ENCODE peak calls at places on chromosomes 5 and 9, in four cellular contexts. S is upper lobe of left lung, Z is stomach, G is ovary. M is an unnamed sample.
A peak's percentile ranks its signal among the peaks of the same experiment; 100 is the strongest.

GRCh38 chr9:18717751-18718150 is 243.8 kb downstream of the ADAMTSL1 start:
- DNase-seq in S (no peak), Z (no peak), G (no peak), M (no peak)

GRCh38 chr9:112166176-112167140 is 8.6 kb downstream of the SUSD1 start:
- DNase-seq in S (no peak), Z (no peak), G (no peak), M (peak; percentile 63)

GRCh38 chr5:133396724-133397123 is 215.6 kb downstream of the FSTL4 start:
- DNase-seq in S (no peak), Z (no peak), G (no peak), M (no peak)

GRCh38 chr5:66701244-66701643 is 105.1 kb downstream of the MAST4 start:
- DNase-seq in S (no peak), Z (no peak), G (no peak), M (no peak)

GRCh38 chr5:132296412-132297001 is 2.3 kb downstream of the SLC22A4 start:
- DNase-seq in S (no peak), Z (no peak), G (no peak), M (no peak)

GRCh38 chr5:24816206-24816605 is 171.4 kb upstream of the CDH10 start:
- DNase-seq in S (no peak), Z (no peak), G (no peak), M (no peak)

GRCh38 chr9:88077071-88077617 is 61.1 kb downstream of the SPATA31C2 start:
- DNase-seq in S (no peak), Z (no peak), G (no peak), M (no peak)

GRCh38 chr5:178213748-178214151 is 9.4 kb downstream of the HNRNPAB start:
- DNase-seq in S (no peak), Z (peak; percentile 64), G (no peak), M (no peak)

GRCh38 chr5:56346717-56347116 is 113.6 kb upstream of the ANKRD55 start:
- DNase-seq in S (no peak), Z (no peak), G (no peak), M (no peak)

GRCh38 chr5:139190125-139190524 is 8.0 kb downstream of the SIL1 start:
- DNase-seq in S (no peak), Z (no peak), G (no peak), M (no peak)

GRCh38 chr9:68844623-68845612 is 139.9 kb downstream of the PIP5K1B start:
- DNase-seq in S (no peak), Z (peak; percentile 38), G (peak; percentile 23), M (no peak)

GRCh38 chr5:52481216-52481615 is 306.5 kb upstream of the ITGA1 start:
- DNase-seq in S (no peak), Z (no peak), G (no peak), M (no peak)

GRCh38 chr5:7094626-7095025 is 301.3 kb upstream of the ADCY2 start:
- DNase-seq in S (no peak), Z (no peak), G (no peak), M (no peak)

GRCh38 chr5:11455505-11455904 is 448.7 kb downstream of the CTNND2 start:
- DNase-seq in S (no peak), Z (no peak), G (no peak), M (no peak)
- TF ChIP-seq EP300 in S (no peak), Z (no peak), G (no peak), M (no peak)

GRCh38 chr5:40676643-40677333 is 2.9 kb upstream of the PTGER4 start:
- DNase-seq in S (no peak), Z (no peak), G (no peak), M (no peak)
- H3K27ac ChIP-seq in S (peak overlapping the region; percentile 22), Z (peak overlapping the region; percentile 97), G (no peak overlapping the region), M (no peak overlapping the region)

DNA sequence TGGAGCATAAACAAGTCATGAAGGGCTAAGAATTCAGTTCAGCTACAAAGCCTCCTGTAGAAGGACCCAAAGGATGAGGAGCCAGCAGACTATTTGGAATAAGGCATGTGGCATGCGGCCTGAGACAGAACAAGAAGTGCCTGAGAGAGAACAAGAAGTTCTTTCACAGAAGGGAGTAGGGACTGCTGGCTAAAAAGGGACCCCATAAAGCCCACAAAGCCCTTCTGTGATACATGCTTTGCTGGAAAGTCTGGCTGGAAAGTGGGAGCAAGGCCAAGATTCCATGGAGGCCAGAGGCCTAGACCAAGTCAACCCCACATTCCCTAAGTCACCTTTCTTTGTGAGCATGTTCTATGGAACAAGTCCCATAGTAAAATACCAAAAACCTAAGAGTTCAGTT is 35.9 kb upstream of the UBAP2 start:
- DNase-seq in S (no peak), Z (no peak), G (no peak), M (peak; percentile 24)
- TF ChIP-seq EP300 in S (no peak), Z (peak; percentile 42), G (no peak), M (peak; percentile 90)

GRCh38 chr5:1525624-1525985 is 1.8 kb upstream of the LPCAT1 start:
- DNase-seq in S (no peak), Z (peak; percentile 18), G (no peak), M (peak; percentile 2)

GRCh38 chr5:1524799-1525623 is 1.3 kb upstream of the LPCAT1 start:
- DNase-seq in S (peak; percentile 62), Z (peak; percentile 23), G (peak; percentile 38), M (peak; percentile 13)

GRCh38 chr5:1523793-1524480 is at the start of gene LPCAT1:
- DNase-seq in S (peak; percentile 97), Z (peak; percentile 79), G (peak; percentile 80), M (peak; percentile 47)

GRCh38 chr5:1523480-1523792 is 324 bp downstream of the LPCAT1 start:
- DNase-seq in S (no peak), Z (no peak), G (no peak), M (no peak)

DNA sequence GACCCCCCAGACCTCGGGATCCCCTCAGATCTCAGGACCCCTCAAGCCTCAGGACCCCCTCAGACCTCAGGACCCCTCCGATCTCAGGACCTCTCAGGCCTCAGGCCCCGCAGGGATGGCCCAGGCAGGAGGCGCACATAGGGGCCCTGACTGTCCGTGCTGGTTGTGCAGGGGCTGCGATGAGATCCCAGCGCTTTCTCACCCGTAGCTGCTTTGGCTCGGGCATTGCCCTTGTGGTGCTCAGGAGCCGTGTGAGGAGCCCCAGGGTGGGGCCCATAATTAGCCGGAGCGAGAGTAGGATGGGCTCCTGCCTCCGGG is 680 bp upstream of the LPCAT1 start:
- DNase-seq in S (no peak), Z (no peak), G (no peak), M (no peak)
- H3K27ac ChIP-seq in S (peak overlapping the region; percentile 96), Z (peak overlapping the region; percentile 94), G (peak overlapping the region; percentile 64), M (no peak overlapping the region)

M was measured in tibial nerve.